ENCODE peak calls at places on chromosomes 3 and 15, in eight cellular contexts. L is lower lobe of right lung, F is heart right ventricle, Z is transverse colon, G is retinal pigment epithelial cell, M is GM12864, T is fibroblast of lung, N is IMR-90. V is an unnamed sample.

GRCh38 chr3:51429138-51429537 is 38.1 kb downstream of the RBM15B start:
- DNase-seq in M (no peak), N (no peak), F (no peak), Z (no peak), G (no peak), T (no peak), L (no peak), V (no peak)

GRCh38 chr3:128153156-128154011 is at the start of gene EEFSEC:
- DNase-seq in Z (peak), M (peak), L (peak), N (peak), F (peak), T (peak), G (peak), V (peak)

GRCh38 chr3:27544372-27544865 is 60.2 kb upstream of the SLC4A7 start:
- DNase-seq in T (peak), F (no peak), N (peak), G (no peak), M (no peak), Z (no peak), L (no peak), V (peak)

GRCh38 chr3:169629895-169630294 is 33.6 kb downstream of the MECOM start:
- DNase-seq in F (no peak), N (no peak), L (no peak), T (no peak), Z (no peak), M (no peak), G (no peak), V (no peak)

GRCh38 chr3:150216041-150216811 is 191.9 kb upstream of the TSC22D2 start:
- DNase-seq in G (no peak), Z (no peak), N (peak), T (peak), L (no peak), M (no peak), F (peak), V (peak)

GRCh38 chr15:42584031-42584765 is 8.8 kb downstream of the STARD9 start:
- DNase-seq in Z (no peak), G (no peak), M (no peak), F (no peak), L (no peak), N (peak), T (no peak), V (no peak)

GRCh38 chr15:90039996-90040395 is 38.9 kb downstream of the ZNF710 start:
- DNase-seq in M (no peak), L (no peak), F (no peak), Z (no peak), G (no peak), N (no peak), T (no peak), V (no peak)

GRCh38 chr3:66253790-66254620 is 33.2 kb downstream of the SLC25A26 start:
- DNase-seq in F (no peak), M (peak), L (no peak), N (peak), Z (no peak), G (no peak), T (peak), V (peak)

GRCh38 chr3:125032100-125032643 is 23.6 kb downstream of the HEG1 start:
- DNase-seq in M (no peak), F (peak), Z (no peak), N (no peak), T (no peak), G (no peak), L (no peak), V (peak)

GRCh38 chr3:105580551-105580950 is 213.8 kb downstream of the ALCAM start:
- DNase-seq in L (no peak), G (no peak), Z (no peak), T (no peak), F (no peak), N (no peak), M (no peak), V (no peak)

GRCh38 chr3:188339410-188340295 is 185.7 kb downstream of the LPP start:
- DNase-seq in T (no peak), F (no peak), N (no peak), G (no peak), M (no peak), L (no peak), Z (no peak), V (no peak)

GRCh38 chr3:89851974-89852621 is 744.7 kb downstream of the EPHA3 start:
- DNase-seq in Z (peak), N (peak), L (no peak), F (peak), T (peak), G (peak), M (no peak), V (peak)

GRCh38 chr15:36156855-36157521 is 422.4 kb upstream of the CDIN1 start:
- DNase-seq in L (no peak), G (peak), F (peak), Z (peak), M (no peak), T (peak), N (peak), V (peak)

GRCh38 chr3:146092230-146092629 is 68.8 kb downstream of the PLOD2 start:
- DNase-seq in L (no peak), T (no peak), Z (no peak), F (no peak), N (peak), G (peak), M (no peak), V (no peak)

GRCh38 chr3:128906031-128906803 is 26.8 kb downstream of the ACAD9 start:
- DNase-seq in Z (no peak), L (no peak), N (no peak), M (no peak), G (no peak), T (no peak), F (no peak), V (no peak)

GRCh38 chr15:63076136-63077005 is 33.8 kb downstream of the TPM1 start:
- DNase-seq in G (no peak), L (no peak), Z (no peak), F (no peak), T (no peak), M (no peak), N (no peak), V (no peak)

GRCh38 chr3:45923755-45924154 is 19.5 kb upstream of the CXCR6 start:
- DNase-seq in Z (no peak), N (peak), G (no peak), M (no peak), L (no peak), T (peak), F (no peak), V (peak)

GRCh38 chr3:30258426-30259392 is 347.7 kb upstream of the TGFBR2 start:
- DNase-seq in T (no peak), N (peak), M (no peak), G (no peak), Z (no peak), L (no peak), F (no peak), V (no peak)

GRCh38 chr3:14295037-14295436 is 107.4 kb upstream of the SLC6A6 start:
- DNase-seq in L (no peak), T (no peak), G (no peak), Z (no peak), F (no peak), M (no peak), N (no peak), V (no peak)

GRCh38 chr3:42419565-42419964 is 9.2 kb upstream of the LYZL4 start:
- DNase-seq in Z (no peak), L (no peak), F (no peak), G (no peak), N (no peak), M (no peak), T (no peak), V (no peak)

GRCh38 chr3:22939349-22939748 is 263.8 kb upstream of the UBE2E2 start:
- DNase-seq in G (no peak), T (peak), Z (no peak), M (no peak), L (no peak), N (peak), F (no peak), V (peak)

GRCh38 chr3:114527036-114527644 is 233.3 kb downstream of the TIGIT start:
- DNase-seq in L (no peak), M (no peak), F (no peak), T (peak), G (no peak), N (peak), Z (no peak), V (peak)

GRCh38 chr3:132311860-132312259 is 5.3 kb upstream of the ACP3 start:
- DNase-seq in N (peak), T (peak), G (no peak), F (no peak), Z (no peak), L (no peak), M (no peak), V (peak)

GRCh38 chr3:62926494-62926893 is 51.3 kb upstream of the CADPS start:
- DNase-seq in N (no peak), M (no peak), T (no peak), Z (no peak), L (no peak), F (peak), G (no peak), V (no peak)

GRCh38 chr3:177553586-177553985 is 356.3 kb upstream of the TBL1XR1 start:
- DNase-seq in T (no peak), L (no peak), Z (no peak), M (no peak), G (no peak), N (no peak), F (no peak), V (no peak)

GRCh38 chr3:129346690-129347440 is 68.2 kb downstream of the HMCES start:
- DNase-seq in Z (no peak), G (no peak), N (no peak), M (no peak), F (no peak), T (peak), L (peak), V (no peak)

GRCh38 chr3:48217449-48217848 is 5.8 kb upstream of the CAMP start:
- DNase-seq in G (no peak), M (no peak), Z (no peak), T (no peak), N (no peak), L (no peak), F (no peak), V (no peak)

GRCh38 chr3:42656680-42657610 is 3.4 kb downstream of the ZBTB47 start:
- DNase-seq in M (no peak), T (no peak), F (no peak), N (no peak), L (no peak), Z (no peak), G (no peak), V (no peak)

GRCh38 chr3:88151358-88151757 is 1.6 kb downstream of the C3orf38 start:
- DNase-seq in N (no peak), Z (no peak), F (no peak), G (no peak), M (no peak), T (no peak), L (no peak), V (no peak)

GRCh38 chr15:57647791-57648130 is 56.1 kb downstream of the MYZAP start:
- DNase-seq in F (no peak), M (no peak), N (peak), L (no peak), G (peak), T (peak), Z (no peak), V (peak)

GRCh38 chr3:30811174-30811795 is 83.2 kb downstream of the GADL1 start:
- DNase-seq in T (peak), L (no peak), F (no peak), G (no peak), N (no peak), Z (no peak), M (no peak), V (no peak)

GRCh38 chr3:69999191-70000027 is at the start of gene SAMMSON:
- DNase-seq in N (peak), M (no peak), F (no peak), Z (no peak), T (peak), G (peak), L (no peak), V (peak)
- H3K4me3 ChIP-seq in N (no peak), M (no peak), F (peak), Z (no peak), T (peak), G (no peak), L (no peak), V (no peak)

GRCh38 chr15:101254157-101255065 is 2.6 kb upstream of the CHSY1 start:
- DNase-seq in F (no peak), L (no peak), N (no peak), Z (no peak), M (no peak), G (no peak), T (no peak), V (no peak)
- TF ChIP-seq CTCF in F (no peak), L (no peak), N (no peak), Z (no peak), M (no peak), G (no peak), T (no peak), V (no peak)

GRCh38 chr3:72996121-72996472 is 514 bp upstream of the PPP4R2 start:
- DNase-seq in F (peak), T (no peak), N (no peak), M (no peak), G (no peak), Z (peak), L (peak), V (no peak)

GRCh38 chr3:72996473-72997333 is at the start of gene PPP4R2:
- DNase-seq in G (no peak), F (peak), T (peak), M (peak), N (peak), L (peak), Z (peak), V (peak)

GRCh38 chr3:72999971-73000370 is 3.4 kb downstream of the PPP4R2 start:
- DNase-seq in N (no peak), Z (no peak), T (no peak), L (no peak), G (no peak), F (no peak), M (no peak), V (no peak)

GRCh38 chr3:72997421-72997961 is 880 bp downstream of the PPP4R2 start:
- DNase-seq in G (no peak), T (peak), N (peak), L (no peak), Z (peak), M (no peak), F (no peak), V (peak)

DNA sequence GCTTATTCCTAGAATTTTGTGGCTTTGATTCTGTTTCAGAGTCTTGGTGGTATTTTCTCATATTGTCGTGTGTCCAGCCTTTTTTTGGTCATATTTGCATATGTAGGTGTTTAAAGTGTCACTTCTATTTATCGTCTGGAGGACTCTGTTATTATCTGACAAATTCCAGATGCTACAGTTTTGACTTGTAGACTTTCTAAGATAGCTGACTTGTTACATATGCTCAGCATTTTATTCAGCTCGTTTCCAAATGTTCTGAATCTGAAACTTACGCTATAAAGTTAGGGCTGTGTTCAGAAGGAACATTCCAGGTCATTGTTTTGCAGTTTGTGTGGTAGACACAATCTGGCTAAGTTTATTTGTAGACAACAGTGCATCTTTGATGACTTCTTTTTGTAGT is 1.9 kb downstream of the PPP4R2 start:
- DNase-seq in F (no peak), T (peak), M (no peak), N (no peak), G (no peak), L (no peak), Z (no peak), V (no peak)
- H3K4me3 ChIP-seq in F (peak), T (peak), M (peak), N (peak), G (peak), L (peak), Z (peak), V (peak)

GRCh38 chr15:69265347-69265955 is 33.3 kb upstream of the PAQR5 start:
- DNase-seq in N (peak), L (no peak), T (peak), Z (no peak), G (no peak), F (no peak), M (no peak), V (peak)
- TF ChIP-seq CTCF in N (peak), L (peak), T (peak), Z (peak), G (peak), F (peak), M (peak), V (peak)

GRCh38 chr15:72235298-72235697 is 4.3 kb upstream of the PKM start:
- DNase-seq in Z (no peak), G (no peak), N (no peak), M (no peak), F (no peak), T (no peak), L (no peak), V (no peak)

GRCh38 chr15:72237286-72238224 is 6.6 kb upstream of the PKM start:
- DNase-seq in N (peak), Z (peak), M (no peak), T (peak), L (peak), G (peak), F (peak), V (peak)

GRCh38 chr15:72233759-72234158 is 2.8 kb upstream of the PKM start:
- DNase-seq in M (no peak), T (no peak), N (peak), L (no peak), F (no peak), G (no peak), Z (no peak), V (no peak)

GRCh38 chr15:72238586-72238985 is 7.6 kb upstream of the PKM start:
- DNase-seq in M (no peak), Z (no peak), T (no peak), N (no peak), F (no peak), G (no peak), L (no peak), V (no peak)

DNA sequence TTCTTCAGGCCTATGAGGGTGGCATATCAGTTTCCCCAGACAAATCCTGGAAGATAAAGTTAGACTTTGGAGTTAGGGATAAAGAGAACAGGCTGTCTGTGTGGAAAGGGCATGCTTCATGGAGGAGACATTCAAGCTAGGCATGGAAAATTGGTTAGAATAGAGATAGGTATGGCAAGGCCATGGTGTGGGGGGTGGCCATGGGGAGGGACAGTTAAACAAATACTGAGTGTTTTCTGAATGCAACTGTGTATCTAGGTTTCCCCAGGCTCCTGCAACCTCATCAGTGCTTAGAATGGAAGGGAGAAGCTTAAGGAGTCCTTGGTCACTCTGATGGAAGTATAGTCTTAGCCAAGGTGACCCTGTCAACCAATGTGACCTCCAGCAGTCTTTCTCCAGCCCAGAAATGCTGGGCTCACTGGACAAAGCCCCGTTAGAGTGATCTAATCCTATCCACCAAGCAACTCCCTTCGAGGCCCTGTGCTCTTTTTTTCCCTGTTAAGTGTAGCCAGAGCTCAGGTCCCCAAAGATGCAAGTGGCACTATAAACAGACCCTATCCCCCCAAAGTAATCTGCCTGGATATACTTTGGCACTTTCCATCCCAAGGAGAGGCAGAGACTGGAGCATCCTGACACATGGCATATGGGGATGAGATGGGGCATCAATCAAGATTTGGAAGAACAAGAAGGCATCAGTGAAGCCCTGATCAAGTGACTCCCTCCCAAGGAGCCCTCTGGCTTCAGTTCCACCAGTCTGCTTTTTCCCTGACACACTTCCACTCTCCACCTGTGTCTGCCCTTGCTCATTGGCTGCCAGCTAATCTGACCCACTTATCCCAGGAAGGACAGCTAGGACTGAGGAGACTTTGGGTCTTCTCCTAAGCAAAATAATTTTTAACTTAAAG is 5.6 kb upstream of the PKM start:
- DNase-seq in T (peak), N (peak), L (no peak), M (no peak), G (no peak), F (no peak), Z (no peak), V (no peak)
- H3K4me3 ChIP-seq in T (peak), N (peak), L (no peak), M (peak), G (peak), F (no peak), Z (no peak), V (peak)

GRCh38 chr15:99343836-99344551 is 92.7 kb downstream of the LRRC28 start:
- DNase-seq in F (peak), Z (peak), L (no peak), M (no peak), N (no peak), G (no peak), T (no peak), V (peak)
- TF ChIP-seq CTCF in F (peak), Z (peak), L (peak), M (peak), N (no peak), G (peak), T (peak), V (peak)

DNA sequence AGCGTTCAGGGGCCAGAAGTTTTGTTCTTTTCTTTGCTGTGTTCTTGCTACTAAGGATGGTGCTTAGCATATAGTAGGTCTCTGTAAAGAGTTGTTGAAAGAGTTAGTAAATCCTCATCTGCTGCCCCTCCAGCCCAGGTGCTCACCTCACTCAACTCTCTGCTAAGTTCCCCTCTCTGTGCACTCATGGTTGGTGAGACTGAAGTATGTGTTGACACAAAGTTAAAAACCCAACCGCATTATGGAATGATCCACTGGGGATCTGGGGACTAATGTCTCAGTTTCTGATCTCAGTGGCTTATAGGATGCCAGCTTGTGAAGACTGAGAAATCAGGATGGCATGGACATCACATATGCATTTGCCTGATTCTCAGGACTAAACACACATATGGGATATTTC is 13.8 kb downstream of the RYR3 start:
- DNase-seq in Z (no peak), T (no peak), M (no peak), F (no peak), L (no peak), N (no peak), G (no peak), V (no peak)
- H3K4me3 ChIP-seq in Z (no peak), T (no peak), M (no peak), F (no peak), L (no peak), N (no peak), G (no peak), V (no peak)

GRCh38 chr3:184145120-184145524 is 10.0 kb downstream of the EIF2B5 start:
- DNase-seq in Z (peak), N (peak), G (peak), M (no peak), F (peak), L (peak), T (peak), V (peak)
- TF ChIP-seq CTCF in Z (peak), N (peak), G (peak), M (peak), F (peak), L (peak), T (peak), V (peak)

DNA sequence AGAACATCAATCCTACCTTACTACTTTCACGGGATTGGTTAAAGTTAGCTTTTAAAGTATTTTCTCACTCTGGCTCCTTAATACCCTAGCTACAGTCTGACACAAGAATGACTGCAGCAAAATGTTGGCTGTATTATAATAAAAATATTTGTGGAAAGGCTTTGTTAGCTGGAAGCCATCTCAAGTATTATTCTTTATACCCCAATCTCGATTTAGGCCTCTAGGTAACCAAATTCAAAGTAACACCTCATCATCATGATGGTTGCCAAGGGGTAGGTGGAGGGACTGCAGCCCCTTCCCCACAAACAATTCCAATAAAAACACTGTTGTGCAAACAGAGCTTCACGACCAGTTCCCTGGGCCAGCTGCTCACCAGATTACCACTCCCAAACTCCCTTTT is 786 bp upstream of the GMPS start:
- DNase-seq in F (no peak), Z (no peak), N (no peak), M (no peak), T (no peak), L (no peak), G (no peak), V (no peak)
- H3K4me3 ChIP-seq in F (peak), Z (peak), N (peak), M (peak), T (peak), L (peak), G (peak), V (peak)